ENCODE peak calls at places on chromosomes 11 and 22, in five cellular contexts. Y, N, G, X and F are unnamed samples.

GRCh38 chr11:65366340-65366773 is 11.8 kb downstream of the TIGD3 start:
- DNase-seq in Y (peak), N (peak), G (peak), X (peak), F (no peak)

GRCh38 chr11:14622241-14622954 is 21.2 kb upstream of the PDE3B start:
- DNase-seq in Y (no peak), N (no peak), G (no peak), X (no peak), F (no peak)

GRCh38 chr11:67347964-67348749 is 5.2 kb downstream of the POLD4 start:
- DNase-seq in Y (no peak), N (no peak), G (no peak), X (no peak), F (no peak)

GRCh38 chr11:74730601-74731260 is 495 bp downstream of the CHRDL2 start:
- DNase-seq in Y (no peak), N (no peak), G (no peak), X (no peak), F (no peak)

GRCh38 chr11:95991101-95991500 is 67.2 kb upstream of the MTMR2 start:
- DNase-seq in Y (peak), N (no peak), G (peak), X (peak), F (no peak)

GRCh38 chr22:49228431-49229037 is 599.1 kb downstream of the BRD1 start:
- DNase-seq in Y (no peak), N (no peak), G (no peak), X (no peak), F (no peak)

GRCh38 chr11:48148749-48149148 is 67.9 kb upstream of the OR4B1 start:
- DNase-seq in Y (no peak), N (no peak), G (no peak), X (peak), F (no peak)

GRCh38 chr11:118618115-118618990 is 10.9 kb downstream of the PHLDB1 start:
- DNase-seq in Y (no peak), N (peak), G (peak), X (no peak), F (peak)

GRCh38 chr22:38284042-38284402 is 11.2 kb upstream of the TMEM184B start:
- DNase-seq in Y (no peak), N (no peak), G (no peak), X (peak), F (peak)